ENCODE peak calls at places on chromosome 6, in five cellular contexts. N, O, X, M and Y are unnamed samples.

GRCh38 chr6:42390228-42390934 is 61.3 kb downstream of the TRERF1 start:
- DNase-seq in N (no peak), X (no peak), M (no peak), O (no peak), Y (no peak)

GRCh38 chr6:1388081-1388926 is 1.1 kb upstream of the FOXF2 start:
- DNase-seq in O (peak), X (no peak), N (peak), M (no peak), Y (no peak)

GRCh38 chr6:31834367-31834703 is 6.8 kb downstream of the HSPA1B start:
- DNase-seq in N (peak), M (peak), O (peak), X (peak), Y (peak)

GRCh38 chr6:70166088-70166958 is 136.6 kb downstream of the COL9A1 start:
- DNase-seq in X (no peak), N (peak), M (no peak), O (peak), Y (peak)

GRCh38 chr6:150740453-150740852 is 125.0 kb upstream of the MTHFD1L start:
- DNase-seq in X (no peak), N (no peak), M (no peak), O (no peak), Y (no peak)

GRCh38 chr6:112307707-112308106 is 39.4 kb upstream of the RFPL4B start:
- DNase-seq in X (no peak), M (no peak), O (peak), N (no peak), Y (no peak)

GRCh38 chr6:96468681-96469224 is 52.9 kb upstream of the UFL1 start:
- DNase-seq in M (no peak), N (no peak), O (no peak), X (no peak), Y (no peak)

GRCh38 chr6:52731719-52732118 is 31.6 kb downstream of the GSTA2 start:
- DNase-seq in M (no peak), N (peak), X (no peak), O (no peak), Y (no peak)

GRCh38 chr6:7621761-7622160 is 31.8 kb downstream of the SNRNP48 start:
- DNase-seq in O (peak), M (no peak), X (no peak), N (no peak), Y (no peak)

GRCh38 chr6:169041078-169041477 is 212.6 kb downstream of the THBS2 start:
- DNase-seq in N (no peak), X (no peak), O (no peak), M (no peak), Y (no peak)

GRCh38 chr6:119330520-119330919 is 19.0 kb downstream of the MAN1A1 start:
- DNase-seq in N (no peak), X (no peak), M (no peak), O (no peak), Y (no peak)

GRCh38 chr6:142822882-142823578 is 121.9 kb downstream of the HIVEP2 start:
- DNase-seq in O (no peak), M (no peak), N (peak), X (no peak), Y (no peak)

GRCh38 chr6:36223706-36224105 is 27.2 kb downstream of the BRPF3 start:
- DNase-seq in M (no peak), O (peak), X (no peak), N (no peak), Y (no peak)

GRCh38 chr6:26554669-26555504 is 16.7 kb downstream of the HMGN4 start:
- DNase-seq in M (no peak), X (no peak), N (peak), O (peak), Y (no peak)